ENCODE peak calls at places on chromosomes 7 and 10, in eight cellular contexts. One of them, this sample, is unnamed.

GRCh38 chr10:74419491-74420466 is 268.8 kb downstream of the ADK start:
- DNase-seq in tibial artery: no peak
- DNase-seq in caudate nucleus: no peak
- DNase-seq in RWPE1: peak
- DNase-seq in Peyer's patch: no peak
- DNase-seq in Panc1: no peak
- DNase-seq in hepatocyte: no peak
- DNase-seq in OCI-LY7: peak
- DNase-seq in this sample: no peak

GRCh38 chr7:116292381-116292780 is 82.0 kb downstream of the TES start:
- DNase-seq in tibial artery: no peak
- DNase-seq in caudate nucleus: no peak
- DNase-seq in RWPE1: no peak
- DNase-seq in Peyer's patch: no peak
- DNase-seq in Panc1: no peak
- DNase-seq in hepatocyte: no peak
- DNase-seq in OCI-LY7: no peak
- DNase-seq in this sample: no peak

GRCh38 chr7:40015790-40016296 is 65.8 kb downstream of the CDK13 start:
- DNase-seq in tibial artery: no peak
- DNase-seq in caudate nucleus: peak
- DNase-seq in RWPE1: no peak
- DNase-seq in Peyer's patch: no peak
- DNase-seq in Panc1: no peak
- DNase-seq in hepatocyte: peak
- DNase-seq in OCI-LY7: peak
- DNase-seq in this sample: no peak

GRCh38 chr10:115129752-115130151 is 36.6 kb downstream of the ATRNL1 start:
- DNase-seq in tibial artery: no peak
- DNase-seq in caudate nucleus: no peak
- DNase-seq in RWPE1: peak
- DNase-seq in Peyer's patch: no peak
- DNase-seq in Panc1: peak
- DNase-seq in hepatocyte: peak
- DNase-seq in OCI-LY7: peak
- DNase-seq in this sample: no peak

GRCh38 chr7:117837841-117838240 is 35.4 kb downstream of the CTTNBP2 start:
- DNase-seq in tibial artery: no peak
- DNase-seq in caudate nucleus: no peak
- DNase-seq in RWPE1: no peak
- DNase-seq in Peyer's patch: no peak
- DNase-seq in Panc1: no peak
- DNase-seq in hepatocyte: peak
- DNase-seq in OCI-LY7: no peak
- DNase-seq in this sample: no peak

GRCh38 chr7:99121496-99122021 is 22.3 kb downstream of the SMURF1 start:
- DNase-seq in tibial artery: peak
- DNase-seq in caudate nucleus: no peak
- DNase-seq in RWPE1: no peak
- DNase-seq in Peyer's patch: no peak
- DNase-seq in Panc1: no peak
- DNase-seq in hepatocyte: no peak
- DNase-seq in OCI-LY7: no peak
- DNase-seq in this sample: no peak

GRCh38 chr10:73589538-73590126 is 1.5 kb downstream of the USP54 start:
- DNase-seq in tibial artery: no peak
- DNase-seq in caudate nucleus: no peak
- DNase-seq in RWPE1: no peak
- DNase-seq in Peyer's patch: no peak
- DNase-seq in Panc1: no peak
- DNase-seq in hepatocyte: peak
- DNase-seq in OCI-LY7: no peak
- DNase-seq in this sample: no peak

GRCh38 chr10:49550563-49550962 is 11.6 kb upstream of the ERCC6 start:
- DNase-seq in tibial artery: no peak
- DNase-seq in caudate nucleus: no peak
- DNase-seq in RWPE1: peak
- DNase-seq in Peyer's patch: no peak
- DNase-seq in Panc1: no peak
- DNase-seq in hepatocyte: no peak
- DNase-seq in OCI-LY7: no peak
- DNase-seq in this sample: no peak

GRCh38 chr10:93346060-93346459 is 136.1 kb downstream of the MYOF start:
- DNase-seq in tibial artery: no peak
- DNase-seq in caudate nucleus: no peak
- DNase-seq in RWPE1: no peak
- DNase-seq in Peyer's patch: no peak
- DNase-seq in Panc1: no peak
- DNase-seq in hepatocyte: no peak
- DNase-seq in OCI-LY7: no peak
- DNase-seq in this sample: no peak

GRCh38 chr10:103812431-103812830 is 42.9 kb downstream of the SH3PXD2A start:
- DNase-seq in tibial artery: no peak
- DNase-seq in caudate nucleus: no peak
- DNase-seq in RWPE1: no peak
- DNase-seq in Peyer's patch: no peak
- DNase-seq in Panc1: no peak
- DNase-seq in hepatocyte: no peak
- DNase-seq in OCI-LY7: no peak
- DNase-seq in this sample: no peak

GRCh38 chr7:116512524-116513188 is 12.2 kb upstream of the CAV1 start:
- DNase-seq in tibial artery: no peak
- DNase-seq in caudate nucleus: no peak
- DNase-seq in RWPE1: no peak
- DNase-seq in Peyer's patch: no peak
- DNase-seq in Panc1: no peak
- DNase-seq in hepatocyte: no peak
- DNase-seq in OCI-LY7: no peak
- DNase-seq in this sample: no peak

GRCh38 chr7:27032843-27033242 is 63.0 kb downstream of the HOXA1 start:
- DNase-seq in tibial artery: no peak
- DNase-seq in caudate nucleus: no peak
- DNase-seq in RWPE1: no peak
- DNase-seq in Peyer's patch: no peak
- DNase-seq in Panc1: no peak
- DNase-seq in hepatocyte: no peak
- DNase-seq in OCI-LY7: no peak
- DNase-seq in this sample: no peak

GRCh38 chr10:4131407-4132215 is 346.6 kb upstream of the KLF6 start:
- DNase-seq in tibial artery: no peak
- DNase-seq in caudate nucleus: no peak
- DNase-seq in RWPE1: peak
- DNase-seq in Peyer's patch: no peak
- DNase-seq in Panc1: no peak
- DNase-seq in hepatocyte: peak
- DNase-seq in OCI-LY7: peak
- DNase-seq in this sample: no peak

GRCh38 chr7:143172354-143172753 is 10.9 kb upstream of the TAS2R39 start:
- DNase-seq in tibial artery: no peak
- DNase-seq in caudate nucleus: no peak
- DNase-seq in RWPE1: peak
- DNase-seq in Peyer's patch: no peak
- DNase-seq in Panc1: no peak
- DNase-seq in hepatocyte: no peak
- DNase-seq in OCI-LY7: no peak
- DNase-seq in this sample: peak

GRCh38 chr10:36725581-36726520 is 399.5 kb upstream of the ANKRD30A start:
- DNase-seq in tibial artery: no peak
- DNase-seq in caudate nucleus: peak
- DNase-seq in RWPE1: peak
- DNase-seq in Peyer's patch: no peak
- DNase-seq in Panc1: peak
- DNase-seq in hepatocyte: peak
- DNase-seq in OCI-LY7: peak
- DNase-seq in this sample: no peak

GRCh38 chr10:71999360-72000072 is 35.3 kb downstream of the CHST3 start:
- DNase-seq in tibial artery: peak
- DNase-seq in caudate nucleus: peak
- DNase-seq in RWPE1: no peak
- DNase-seq in Peyer's patch: no peak
- DNase-seq in Panc1: no peak
- DNase-seq in hepatocyte: peak
- DNase-seq in OCI-LY7: no peak
- DNase-seq in this sample: no peak

GRCh38 chr10:95562326-95562725 is 1.2 kb upstream of the SORBS1 start:
- DNase-seq in tibial artery: no peak
- DNase-seq in caudate nucleus: no peak
- DNase-seq in RWPE1: no peak
- DNase-seq in Peyer's patch: no peak
- DNase-seq in Panc1: no peak
- DNase-seq in hepatocyte: peak
- DNase-seq in OCI-LY7: no peak
- DNase-seq in this sample: no peak

GRCh38 chr7:150895809-150896208 is 43.5 kb downstream of the AOC1 start:
- DNase-seq in tibial artery: no peak
- DNase-seq in caudate nucleus: no peak
- DNase-seq in RWPE1: no peak
- DNase-seq in Peyer's patch: no peak
- DNase-seq in Panc1: no peak
- DNase-seq in hepatocyte: no peak
- DNase-seq in OCI-LY7: peak
- DNase-seq in this sample: no peak

GRCh38 chr10:124085680-124086079 is 7.7 kb downstream of the CHST15 start:
- DNase-seq in tibial artery: no peak
- DNase-seq in caudate nucleus: no peak
- DNase-seq in RWPE1: no peak
- DNase-seq in Peyer's patch: no peak
- DNase-seq in Panc1: no peak
- DNase-seq in hepatocyte: no peak
- DNase-seq in OCI-LY7: no peak
- DNase-seq in this sample: no peak

GRCh38 chr7:77791336-77791735 is 6.9 kb downstream of the TMEM60 start:
- DNase-seq in tibial artery: no peak
- DNase-seq in caudate nucleus: no peak
- DNase-seq in RWPE1: no peak
- DNase-seq in Peyer's patch: no peak
- DNase-seq in Panc1: no peak
- DNase-seq in hepatocyte: no peak
- DNase-seq in OCI-LY7: no peak
- DNase-seq in this sample: no peak

GRCh38 chr10:80165173-80165572 is 32.6 kb downstream of the PLAC9 start:
- DNase-seq in tibial artery: no peak
- DNase-seq in caudate nucleus: no peak
- DNase-seq in RWPE1: peak
- DNase-seq in Peyer's patch: no peak
- DNase-seq in Panc1: no peak
- DNase-seq in hepatocyte: no peak
- DNase-seq in OCI-LY7: no peak
- DNase-seq in this sample: no peak

GRCh38 chr7:44215531-44215930 is 14.8 kb downstream of the YKT6 start:
- DNase-seq in tibial artery: peak
- DNase-seq in caudate nucleus: no peak
- DNase-seq in RWPE1: no peak
- DNase-seq in Peyer's patch: no peak
- DNase-seq in Panc1: no peak
- DNase-seq in hepatocyte: no peak
- DNase-seq in OCI-LY7: no peak
- DNase-seq in this sample: no peak

GRCh38 chr7:92880212-92881090 is 44.1 kb upstream of the CDK6 start:
- DNase-seq in tibial artery: no peak
- DNase-seq in caudate nucleus: no peak
- DNase-seq in RWPE1: no peak
- DNase-seq in Peyer's patch: no peak
- DNase-seq in Panc1: no peak
- DNase-seq in hepatocyte: peak
- DNase-seq in OCI-LY7: peak
- DNase-seq in this sample: no peak

GRCh38 chr10:60331886-60332285 is 57.8 kb downstream of the ANK3 start:
- DNase-seq in tibial artery: no peak
- DNase-seq in caudate nucleus: no peak
- DNase-seq in RWPE1: no peak
- DNase-seq in Peyer's patch: no peak
- DNase-seq in Panc1: no peak
- DNase-seq in hepatocyte: no peak
- DNase-seq in OCI-LY7: no peak
- DNase-seq in this sample: no peak
- H3K27ac ChIP-seq in tibial artery: no peak
- H3K27ac ChIP-seq in caudate nucleus: no peak
- H3K27ac ChIP-seq in RWPE1: no peak
- H3K27ac ChIP-seq in Peyer's patch: no peak
- H3K27ac ChIP-seq in Panc1: no peak
- H3K27ac ChIP-seq in hepatocyte: no peak
- H3K27ac ChIP-seq in OCI-LY7: no peak
- H3K27ac ChIP-seq in this sample: no peak

GRCh38 chr10:99965700-99966099 is 44.0 kb downstream of the DNMBP start:
- DNase-seq in tibial artery: no peak
- DNase-seq in caudate nucleus: no peak
- DNase-seq in RWPE1: no peak
- DNase-seq in Peyer's patch: no peak
- DNase-seq in Panc1: no peak
- DNase-seq in hepatocyte: peak
- DNase-seq in OCI-LY7: no peak
- DNase-seq in this sample: no peak
- H3K27ac ChIP-seq in tibial artery: peak
- H3K27ac ChIP-seq in caudate nucleus: no peak
- H3K27ac ChIP-seq in RWPE1: peak
- H3K27ac ChIP-seq in Peyer's patch: no peak
- H3K27ac ChIP-seq in Panc1: peak
- H3K27ac ChIP-seq in hepatocyte: peak
- H3K27ac ChIP-seq in OCI-LY7: no peak
- H3K27ac ChIP-seq in this sample: no peak

GRCh38 chr7:24840543-24840942 is 83.3 kb upstream of the GSDME start:
- DNase-seq in tibial artery: no peak
- DNase-seq in caudate nucleus: no peak
- DNase-seq in RWPE1: no peak
- DNase-seq in Peyer's patch: no peak
- DNase-seq in Panc1: no peak
- DNase-seq in hepatocyte: no peak
- DNase-seq in OCI-LY7: no peak
- DNase-seq in this sample: no peak

GRCh38 chr7:24847754-24848153 is 90.5 kb upstream of the GSDME start:
- DNase-seq in tibial artery: no peak
- DNase-seq in caudate nucleus: no peak
- DNase-seq in RWPE1: no peak
- DNase-seq in Peyer's patch: no peak
- DNase-seq in Panc1: no peak
- DNase-seq in hepatocyte: no peak
- DNase-seq in OCI-LY7: no peak
- DNase-seq in this sample: no peak

GRCh38 chr7:24842029-24842428 is 84.8 kb upstream of the GSDME start:
- DNase-seq in tibial artery: no peak
- DNase-seq in caudate nucleus: no peak
- DNase-seq in RWPE1: no peak
- DNase-seq in Peyer's patch: no peak
- DNase-seq in Panc1: no peak
- DNase-seq in hepatocyte: no peak
- DNase-seq in OCI-LY7: no peak
- DNase-seq in this sample: no peak

GRCh38 chr7:24843821-24844449 is 86.7 kb upstream of the GSDME start:
- DNase-seq in tibial artery: no peak
- DNase-seq in caudate nucleus: no peak
- DNase-seq in RWPE1: no peak
- DNase-seq in Peyer's patch: no peak
- DNase-seq in Panc1: no peak
- DNase-seq in hepatocyte: no peak
- DNase-seq in OCI-LY7: peak
- DNase-seq in this sample: no peak

GRCh38 chr7:24842449-24843241 is 85.4 kb upstream of the GSDME start:
- DNase-seq in tibial artery: no peak
- DNase-seq in caudate nucleus: no peak
- DNase-seq in RWPE1: no peak
- DNase-seq in Peyer's patch: peak
- DNase-seq in Panc1: no peak
- DNase-seq in hepatocyte: no peak
- DNase-seq in OCI-LY7: peak
- DNase-seq in this sample: no peak
- H3K27ac ChIP-seq in tibial artery: no peak
- H3K27ac ChIP-seq in caudate nucleus: no peak
- H3K27ac ChIP-seq in RWPE1: no peak
- H3K27ac ChIP-seq in Peyer's patch: peak
- H3K27ac ChIP-seq in Panc1: no peak
- H3K27ac ChIP-seq in hepatocyte: no peak
- H3K27ac ChIP-seq in OCI-LY7: peak
- H3K27ac ChIP-seq in this sample: no peak

GRCh38 chr10:18651324-18652007 is at the start of gene NSUN6:
- DNase-seq in tibial artery: peak
- DNase-seq in caudate nucleus: peak
- DNase-seq in RWPE1: peak
- DNase-seq in Peyer's patch: peak
- DNase-seq in Panc1: no peak
- DNase-seq in hepatocyte: peak
- DNase-seq in OCI-LY7: peak
- DNase-seq in this sample: peak
- H3K27ac ChIP-seq in tibial artery: peak
- H3K27ac ChIP-seq in caudate nucleus: peak
- H3K27ac ChIP-seq in RWPE1: peak
- H3K27ac ChIP-seq in Peyer's patch: peak
- H3K27ac ChIP-seq in Panc1: peak
- H3K27ac ChIP-seq in hepatocyte: peak
- H3K27ac ChIP-seq in OCI-LY7: peak
- H3K27ac ChIP-seq in this sample: peak